ENCODE peak calls at places on chromosomes 12 and 14, in nine cellular contexts. One of them, this sample, is unnamed. For H3K4me1, the result is how much of the 10 kb centered on the place peaks cover.

GRCh38 chr14:79576434-79576833 is 634.9 kb downstream of the DIO2 start:
- DNase-seq in vagina: no peak
- DNase-seq in tibial artery: no peak
- DNase-seq in aorta: no peak
- DNase-seq in cardiac muscle cell: peak
- DNase-seq in NT2/D1: no peak
- DNase-seq in pancreas: no peak
- DNase-seq in Peyer's patch: no peak
- DNase-seq in breast epithelium: no peak
- DNase-seq in this sample: no peak

GRCh38 chr12:46088040-46088439 is 97.7 kb upstream of the SCAF11 start:
- DNase-seq in vagina: no peak
- DNase-seq in tibial artery: no peak
- DNase-seq in aorta: no peak
- DNase-seq in cardiac muscle cell: no peak
- DNase-seq in NT2/D1: no peak
- DNase-seq in pancreas: no peak
- DNase-seq in Peyer's patch: no peak
- DNase-seq in breast epithelium: no peak
- DNase-seq in this sample: no peak

GRCh38 chr14:89137514-89138163 is 279.4 kb downstream of the FOXN3 start:
- DNase-seq in vagina: no peak
- DNase-seq in tibial artery: peak
- DNase-seq in aorta: peak
- DNase-seq in cardiac muscle cell: peak
- DNase-seq in NT2/D1: no peak
- DNase-seq in pancreas: no peak
- DNase-seq in Peyer's patch: no peak
- DNase-seq in breast epithelium: peak
- DNase-seq in this sample: no peak

GRCh38 chr12:132218915-132219314 is 74.7 kb downstream of the NOC4L start:
- DNase-seq in vagina: no peak
- DNase-seq in tibial artery: no peak
- DNase-seq in aorta: no peak
- DNase-seq in cardiac muscle cell: no peak
- DNase-seq in NT2/D1: peak
- DNase-seq in pancreas: peak
- DNase-seq in Peyer's patch: no peak
- DNase-seq in breast epithelium: no peak
- DNase-seq in this sample: peak

GRCh38 chr12:127888948-127889347 is 378.0 kb upstream of the TMEM132C start:
- DNase-seq in vagina: no peak
- DNase-seq in tibial artery: no peak
- DNase-seq in aorta: no peak
- DNase-seq in cardiac muscle cell: no peak
- DNase-seq in NT2/D1: no peak
- DNase-seq in pancreas: no peak
- DNase-seq in Peyer's patch: no peak
- DNase-seq in breast epithelium: no peak
- DNase-seq in this sample: no peak

GRCh38 chr12:127077262-127078045 is 1189.5 kb upstream of the TMEM132C start:
- DNase-seq in vagina: no peak
- DNase-seq in tibial artery: no peak
- DNase-seq in aorta: no peak
- DNase-seq in cardiac muscle cell: no peak
- DNase-seq in NT2/D1: no peak
- DNase-seq in pancreas: no peak
- DNase-seq in Peyer's patch: no peak
- DNase-seq in breast epithelium: no peak
- DNase-seq in this sample: no peak

GRCh38 chr12:9869307-9870161 is at the start of gene CLEC2B:
- DNase-seq in vagina: no peak
- DNase-seq in tibial artery: no peak
- DNase-seq in aorta: no peak
- DNase-seq in cardiac muscle cell: peak
- DNase-seq in NT2/D1: no peak
- DNase-seq in pancreas: no peak
- DNase-seq in Peyer's patch: no peak
- DNase-seq in breast epithelium: no peak
- DNase-seq in this sample: no peak

GRCh38 chr12:6104027-6104426 is 20.4 kb downstream of the VWF start:
- DNase-seq in vagina: no peak
- DNase-seq in tibial artery: no peak
- DNase-seq in aorta: no peak
- DNase-seq in cardiac muscle cell: no peak
- DNase-seq in NT2/D1: no peak
- DNase-seq in pancreas: no peak
- DNase-seq in Peyer's patch: no peak
- DNase-seq in breast epithelium: no peak
- DNase-seq in this sample: no peak

GRCh38 chr12:92503029-92503931 is 199.5 kb upstream of the PLEKHG7 start:
- DNase-seq in vagina: no peak
- DNase-seq in tibial artery: no peak
- DNase-seq in aorta: no peak
- DNase-seq in cardiac muscle cell: peak
- DNase-seq in NT2/D1: no peak
- DNase-seq in pancreas: no peak
- DNase-seq in Peyer's patch: no peak
- DNase-seq in breast epithelium: no peak
- DNase-seq in this sample: no peak

GRCh38 chr12:95956557-95957145 is 13.5 kb downstream of the AMDHD1 start:
- DNase-seq in vagina: no peak
- DNase-seq in tibial artery: no peak
- DNase-seq in aorta: no peak
- DNase-seq in cardiac muscle cell: no peak
- DNase-seq in NT2/D1: no peak
- DNase-seq in pancreas: no peak
- DNase-seq in Peyer's patch: no peak
- DNase-seq in breast epithelium: no peak
- DNase-seq in this sample: no peak

GRCh38 chr14:77565289-77566081 is 51.0 kb downstream of the SPTLC2 start:
- DNase-seq in vagina: no peak
- DNase-seq in tibial artery: no peak
- DNase-seq in aorta: no peak
- DNase-seq in cardiac muscle cell: peak
- DNase-seq in NT2/D1: no peak
- DNase-seq in pancreas: no peak
- DNase-seq in Peyer's patch: no peak
- DNase-seq in breast epithelium: no peak
- DNase-seq in this sample: no peak

GRCh38 chr12:82896979-82897378 is 210.3 kb downstream of the TMTC2 start:
- DNase-seq in vagina: no peak
- DNase-seq in tibial artery: no peak
- DNase-seq in aorta: no peak
- DNase-seq in cardiac muscle cell: peak
- DNase-seq in NT2/D1: no peak
- DNase-seq in pancreas: no peak
- DNase-seq in Peyer's patch: peak
- DNase-seq in breast epithelium: no peak
- DNase-seq in this sample: no peak

GRCh38 chr14:23562822-23563472 is 4.6 kb downstream of the AP1G2 start:
- DNase-seq in vagina: no peak
- DNase-seq in tibial artery: no peak
- DNase-seq in aorta: no peak
- DNase-seq in cardiac muscle cell: peak
- DNase-seq in NT2/D1: no peak
- DNase-seq in pancreas: no peak
- DNase-seq in Peyer's patch: peak
- DNase-seq in breast epithelium: no peak
- DNase-seq in this sample: peak

GRCh38 chr12:55722948-55723347 is 2.8 kb downstream of the RDH5 start:
- DNase-seq in vagina: no peak
- DNase-seq in tibial artery: no peak
- DNase-seq in aorta: peak
- DNase-seq in cardiac muscle cell: no peak
- DNase-seq in NT2/D1: no peak
- DNase-seq in pancreas: no peak
- DNase-seq in Peyer's patch: no peak
- DNase-seq in breast epithelium: peak
- DNase-seq in this sample: no peak
- H3K4me1 ChIP-seq in vagina: half or more
- H3K4me1 ChIP-seq in tibial artery: under half
- H3K4me1 ChIP-seq in aorta: under half
- H3K4me1 ChIP-seq in cardiac muscle cell: under half
- H3K4me1 ChIP-seq in NT2/D1: under half
- H3K4me1 ChIP-seq in pancreas: under half
- H3K4me1 ChIP-seq in Peyer's patch: under half
- H3K4me1 ChIP-seq in breast epithelium: under half
- H3K4me1 ChIP-seq in this sample: under half

GRCh38 chr12:21527451-21528180 is 1.5 kb downstream of the SPX start:
- DNase-seq in vagina: no peak
- DNase-seq in tibial artery: peak
- DNase-seq in aorta: peak
- DNase-seq in cardiac muscle cell: peak
- DNase-seq in NT2/D1: peak
- DNase-seq in pancreas: peak
- DNase-seq in Peyer's patch: peak
- DNase-seq in breast epithelium: peak
- DNase-seq in this sample: peak

GRCh38 chr12:21526053-21526452 is at the start of gene SPX:
- DNase-seq in vagina: no peak
- DNase-seq in tibial artery: no peak
- DNase-seq in aorta: no peak
- DNase-seq in cardiac muscle cell: peak
- DNase-seq in NT2/D1: no peak
- DNase-seq in pancreas: no peak
- DNase-seq in Peyer's patch: no peak
- DNase-seq in breast epithelium: no peak
- DNase-seq in this sample: no peak

GRCh38 chr12:21526721-21527345 is 737 bp downstream of the SPX start:
- DNase-seq in vagina: no peak
- DNase-seq in tibial artery: no peak
- DNase-seq in aorta: no peak
- DNase-seq in cardiac muscle cell: no peak
- DNase-seq in NT2/D1: no peak
- DNase-seq in pancreas: no peak
- DNase-seq in Peyer's patch: no peak
- DNase-seq in breast epithelium: no peak
- DNase-seq in this sample: no peak

GRCh38 chr12:21528953-21529352 is 2.9 kb downstream of the SPX start:
- DNase-seq in vagina: no peak
- DNase-seq in tibial artery: no peak
- DNase-seq in aorta: no peak
- DNase-seq in cardiac muscle cell: peak
- DNase-seq in NT2/D1: no peak
- DNase-seq in pancreas: no peak
- DNase-seq in Peyer's patch: no peak
- DNase-seq in breast epithelium: no peak
- DNase-seq in this sample: no peak

DNA sequence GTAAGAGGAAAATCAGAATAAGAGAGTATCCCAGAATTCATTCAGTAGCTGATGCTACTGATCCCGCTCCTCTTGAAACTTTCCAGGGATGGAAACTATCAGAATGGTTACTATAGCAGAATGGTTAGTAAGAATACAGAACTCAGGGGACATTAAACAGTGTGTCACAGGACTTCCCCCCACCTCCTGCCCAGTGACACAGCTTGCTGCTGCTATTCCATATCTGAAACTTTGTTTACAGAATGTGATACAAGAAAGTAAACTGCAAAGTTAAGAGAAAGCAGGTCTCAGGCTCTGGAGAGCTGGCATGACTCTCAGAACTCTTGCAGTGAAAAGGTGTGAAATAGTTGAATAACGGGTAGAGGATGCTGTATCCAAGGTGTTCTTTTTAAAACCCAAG is 3.4 kb downstream of the SPX start:
- DNase-seq in vagina: no peak
- DNase-seq in tibial artery: no peak
- DNase-seq in aorta: no peak
- DNase-seq in cardiac muscle cell: no peak
- DNase-seq in NT2/D1: no peak
- DNase-seq in pancreas: no peak
- DNase-seq in Peyer's patch: no peak
- DNase-seq in breast epithelium: no peak
- DNase-seq in this sample: no peak
- H3K4me3 ChIP-seq in vagina: no peak
- H3K4me3 ChIP-seq in tibial artery: no peak
- H3K4me3 ChIP-seq in aorta: no peak
- H3K4me3 ChIP-seq in cardiac muscle cell: no peak
- H3K4me3 ChIP-seq in NT2/D1: no peak
- H3K4me3 ChIP-seq in pancreas: no peak
- H3K4me3 ChIP-seq in Peyer's patch: no peak
- H3K4me3 ChIP-seq in breast epithelium: no peak
- H3K4me3 ChIP-seq in this sample: no peak

DNA sequence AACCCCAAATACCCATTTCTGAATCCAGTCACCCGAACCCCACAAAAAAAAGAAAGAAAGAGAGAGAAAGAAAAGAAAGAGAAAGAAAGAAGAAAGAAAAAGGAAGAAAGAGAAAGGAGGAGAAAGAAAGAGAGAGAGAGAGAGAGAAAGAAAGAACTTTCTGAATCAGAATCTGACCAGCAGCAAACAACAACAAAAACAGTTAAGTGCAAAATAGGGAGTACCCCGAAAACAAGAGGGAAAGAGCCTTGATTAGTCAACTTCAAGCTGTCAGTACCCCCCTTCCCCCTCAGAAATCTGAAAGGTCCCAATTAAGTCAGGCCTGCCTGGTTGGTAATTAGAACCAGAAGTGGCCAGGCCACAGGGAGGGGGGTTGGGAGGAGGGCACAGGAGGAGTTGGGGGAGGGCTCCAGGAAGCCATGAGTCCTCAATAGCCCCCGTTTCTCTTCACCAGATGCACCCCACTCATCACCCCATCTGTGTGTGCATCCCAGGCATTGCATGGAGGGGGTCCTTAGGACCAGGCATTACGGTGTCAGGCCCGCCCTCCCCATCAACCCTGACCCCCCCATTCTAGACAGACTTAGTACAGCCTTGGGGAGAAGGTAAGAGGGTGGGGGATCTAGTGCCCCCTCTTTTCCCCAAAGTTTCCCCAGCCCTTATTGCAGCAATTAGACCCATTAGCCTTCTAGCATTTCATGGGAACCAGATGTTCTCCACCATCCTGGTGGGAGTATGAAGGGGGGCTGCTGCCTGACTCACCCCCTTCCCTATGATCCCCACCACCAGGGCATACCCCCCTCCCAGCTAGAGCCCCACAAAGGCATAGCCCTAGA is 9.6 kb downstream of the RARG start:
- DNase-seq in vagina: no peak
- DNase-seq in tibial artery: peak
- DNase-seq in aorta: peak
- DNase-seq in cardiac muscle cell: no peak
- DNase-seq in NT2/D1: no peak
- DNase-seq in pancreas: no peak
- DNase-seq in Peyer's patch: no peak
- DNase-seq in breast epithelium: no peak
- DNase-seq in this sample: no peak
- H3K4me1 ChIP-seq in vagina: half or more
- H3K4me1 ChIP-seq in tibial artery: under half
- H3K4me1 ChIP-seq in aorta: under half
- H3K4me1 ChIP-seq in cardiac muscle cell: half or more
- H3K4me1 ChIP-seq in NT2/D1: under half
- H3K4me1 ChIP-seq in pancreas: under half
- H3K4me1 ChIP-seq in Peyer's patch: under half
- H3K4me1 ChIP-seq in breast epithelium: under half
- H3K4me1 ChIP-seq in this sample: under half

DNA sequence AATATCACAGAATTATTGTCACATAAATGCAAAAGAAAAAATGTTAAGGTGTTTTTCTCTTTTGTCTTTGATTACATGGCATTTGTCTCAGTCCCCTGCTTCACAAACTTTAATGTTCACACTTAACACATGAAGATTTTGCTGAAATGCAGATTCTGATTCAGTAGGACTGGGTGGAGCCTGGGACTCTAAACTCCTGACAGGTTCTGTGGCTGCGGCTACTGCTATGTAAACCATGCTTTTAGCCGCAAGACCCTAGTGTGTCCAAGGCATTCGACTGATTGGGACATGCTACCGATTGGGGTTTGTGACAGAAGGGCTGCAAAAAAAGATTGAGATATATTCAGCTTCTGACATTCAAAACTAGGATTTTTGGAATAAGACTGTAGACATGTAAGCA is 72.6 kb upstream of the SLC35F4 start:
- DNase-seq in vagina: no peak
- DNase-seq in tibial artery: no peak
- DNase-seq in aorta: no peak
- DNase-seq in cardiac muscle cell: no peak
- DNase-seq in NT2/D1: no peak
- DNase-seq in pancreas: no peak
- DNase-seq in Peyer's patch: no peak
- DNase-seq in breast epithelium: no peak
- DNase-seq in this sample: no peak
- H3K4me3 ChIP-seq in vagina: no peak
- H3K4me3 ChIP-seq in tibial artery: no peak
- H3K4me3 ChIP-seq in aorta: no peak
- H3K4me3 ChIP-seq in cardiac muscle cell: no peak
- H3K4me3 ChIP-seq in NT2/D1: no peak
- H3K4me3 ChIP-seq in pancreas: no peak
- H3K4me3 ChIP-seq in Peyer's patch: no peak
- H3K4me3 ChIP-seq in breast epithelium: no peak
- H3K4me3 ChIP-seq in this sample: no peak